ENCODE peak calls at places on chromosomes 7 and 10, in eight cellular contexts. S is NCI-H345; P is activated T-helper 1 cell treated with anti-CD3 and anti-CD28 coated beads, Interleukin-12 subunit alpha, Interleukin-12 subunit beta, Interleukin-2, Interleukin-4 antibody, amounts not matched to agents 30 ng/mL and 10 ng/mL and 1 ng/mL, durations not matched to agents 14 hours and 24 hours and 36 hours; Q is T-cell; G is sigmoid colon; I is NAMALWA; A is AG08396; Z is stimulated activated CD4-positive, alpha-beta T cell treated with anti-CD3 and anti-CD28 coated beads, Interleukin-2, amount 100 ng/mL, for 24 hours. X is an unnamed sample.

GRCh38 chr7:134307320-134307719 is 9.4 kb downstream of the SLC35B4 start:
- DNase-seq in S (no peak), Z (no peak), P (no peak), I (no peak), G (no peak), Q (no peak), A (no peak), X (no peak)

GRCh38 chr7:157526604-157527003 is 189.8 kb downstream of the DNAJB6 start:
- DNase-seq in I (no peak), Q (no peak), Z (no peak), S (no peak), A (no peak), G (no peak), P (no peak), X (no peak)

GRCh38 chr10:118102116-118102515 is 55.4 kb upstream of the RAB11FIP2 start:
- DNase-seq in A (no peak), P (no peak), Q (no peak), S (no peak), G (no peak), I (no peak), Z (no peak), X (no peak)

GRCh38 chr7:27606270-27607209 is 56.1 kb downstream of the HIBADH start:
- DNase-seq in P (no peak), A (no peak), Q (no peak), G (no peak), S (no peak), I (no peak), Z (no peak), X (no peak)

GRCh38 chr7:33774762-33775523 is 130.4 kb upstream of the BMPER start:
- DNase-seq in G (peak; percentile 70), Z (no peak), I (no peak), A (no peak), S (peak; percentile 6), Q (no peak), P (no peak), X (no peak)

GRCh38 chr10:65550761-65551160 is 1375.1 kb upstream of the LRRTM3 start:
- DNase-seq in I (no peak), G (no peak), Q (no peak), A (no peak), P (no peak), S (no peak), Z (no peak), X (no peak)

GRCh38 chr10:71745659-71746250 is 26.2 kb upstream of the C10orf105 start:
- DNase-seq in A (no peak), Z (no peak), Q (no peak), I (no peak), P (no peak), G (no peak), S (no peak), X (peak; percentile 32)

GRCh38 chr7:57425969-57426628 is 23.9 kb upstream of the ZNF716 start:
- DNase-seq in Z (no peak), G (peak; percentile 63), I (no peak), S (no peak), P (no peak), Q (no peak), A (no peak), X (no peak)

GRCh38 chr7:36723951-36724664 is at the start of gene AOAH:
- DNase-seq in P (peak; percentile 78), A (no peak), S (no peak), G (peak; percentile 74), Q (peak; percentile 80), Z (peak; percentile 69), I (peak; percentile 57), X (peak; percentile 82)

GRCh38 chr10:2733278-2733963 is 333.9 kb upstream of the PFKP start:
- DNase-seq in I (no peak), Z (no peak), A (no peak), P (no peak), Q (no peak), G (no peak), S (no peak), X (no peak)

GRCh38 chr10:6144609-6145413 is 56.0 kb downstream of the RBM17 start:
- DNase-seq in S (no peak), Q (peak; percentile 82), A (peak; percentile 93), G (peak; percentile 95), P (peak; percentile 89), Z (peak; percentile 92), I (peak; percentile 87), X (peak; percentile 96)